ENCODE peak calls at places on chromosomes 16 and 17, in four cellular contexts. M is CD8-positive, alpha-beta T cell; R is CD4-positive, alpha-beta T cell; K is SK-N-SH. T is an unnamed sample.

GRCh38 chr16:28895609-28896008 is 17.3 kb downstream of the ATP2A1 start:
- DNase-seq in M (no peak), R (no peak), K (no peak), T (no peak)

GRCh38 chr17:8359769-8360168 is 16.7 kb downstream of the KRABD2 start:
- DNase-seq in R (no peak), M (no peak), K (no peak), T (no peak)

GRCh38 chr16:88387941-88388627 is 5.3 kb downstream of the ZNF469 start:
- DNase-seq in R (no peak), M (no peak), K (no peak), T (no peak)

GRCh38 chr16:49854227-49855203 is 1.4 kb downstream of the ZNF423 start:
- DNase-seq in M (no peak), R (no peak), K (peak; percentile 85), T (no peak)

GRCh38 chr17:47980516-47980915 is 9.6 kb downstream of the CDK5RAP3 start:
- DNase-seq in K (no peak), R (no peak), M (no peak), T (no peak)

GRCh38 chr16:17846030-17846429 is 375.3 kb upstream of the XYLT1 start:
- DNase-seq in M (no peak), R (no peak), K (no peak), T (no peak)

GRCh38 chr17:51653902-51654301 is 393.6 kb downstream of the UTP18 start:
- DNase-seq in M (no peak), R (no peak), K (peak; percentile 69), T (no peak)

GRCh38 chr16:56181401-56181800 is 9.9 kb upstream of the GNAO1 start:
- DNase-seq in R (no peak), M (no peak), K (no peak), T (no peak)

GRCh38 chr17:47192549-47192948 is 3.5 kb upstream of the CDC27 start:
- DNase-seq in K (no peak), M (no peak), R (no peak), T (no peak)

GRCh38 chr17:83199500-83200201 is 120.2 kb downstream of the METRNL start:
- DNase-seq in K (no peak), M (peak; percentile 46), R (no peak), T (no peak)

GRCh38 chr16:50747206-50747956 is 5.5 kb downstream of the CYLD start:
- DNase-seq in R (no peak), K (peak; percentile 30), M (no peak), T (peak; percentile 47)

GRCh38 chr17:65395924-65396323 is 165.5 kb downstream of the AXIN2 start:
- DNase-seq in K (no peak), R (no peak), M (no peak), T (no peak)

GRCh38 chr16:71421911-71422310 is 19.9 kb downstream of the TLE7 start:
- DNase-seq in R (no peak), M (peak; percentile 25), K (peak; percentile 36), T (peak; percentile 16)

GRCh38 chr16:22070361-22071351 is 21.7 kb upstream of the VWA3A start:
- DNase-seq in R (no peak), M (no peak), K (no peak), T (peak; percentile 63)

GRCh38 chr16:64982581-64982980 is 139.3 kb downstream of the CDH11 start:
- DNase-seq in R (no peak), M (no peak), K (no peak), T (no peak)

GRCh38 chr17:30334421-30334820 is 564 bp upstream of the TMIGD1 start:
- DNase-seq in K (no peak), R (no peak), M (no peak), T (no peak)

GRCh38 chr16:18800674-18801196 is 614 bp downstream of the ARL6IP1 start:
- DNase-seq in K (no peak), R (no peak), M (no peak), T (peak; percentile 29)

GRCh38 chr16:69176033-69176780 is 10.8 kb upstream of the SNTB2 start:
- DNase-seq in R (no peak), K (no peak), M (no peak), T (peak; percentile 63)

GRCh38 chr17:72587773-72588511 is 467.1 kb downstream of the SOX9 start:
- DNase-seq in K (no peak), R (no peak), M (no peak), T (peak; percentile 57)

GRCh38 chr16:28910046-28911031 is 14.7 kb downstream of the RABEP2 start:
- DNase-seq in M (no peak), K (no peak), R (no peak), T (no peak)

GRCh38 chr16:30901201-30902069 is 5.0 kb downstream of the CTF1 start:
- DNase-seq in R (no peak), M (no peak), K (no peak), T (no peak)

GRCh38 chr17:45414997-45415881 is 17.4 kb downstream of the ARHGAP27 start:
- DNase-seq in M (no peak), K (no peak), R (no peak), T (no peak)

GRCh38 chr16:14283786-14284185 is 212.7 kb downstream of the MRTFB start:
- DNase-seq in M (no peak), R (no peak), K (no peak), T (no peak)

GRCh38 chr16:69270831-69271230 is 40.3 kb upstream of the VPS4A start:
- DNase-seq in K (no peak), M (no peak), R (no peak), T (peak; percentile 25)

GRCh38 chr16:9068886-9069285 is 22.6 kb upstream of the HAPSTR1 start:
- DNase-seq in R (no peak), K (no peak), M (no peak), T (no peak)

GRCh38 chr16:75250089-75250808 is 1.2 kb downstream of the BCAR1 start:
- DNase-seq in R (no peak), M (no peak), K (no peak), T (no peak)

GRCh38 chr16:4454618-4455017 is 19.8 kb downstream of the NMRAL1 start:
- DNase-seq in K (no peak), R (no peak), M (no peak), T (peak; percentile 13)

GRCh38 chr17:31696184-31696602 is 162.9 kb downstream of the COPRS start:
- DNase-seq in M (no peak), R (no peak), K (peak; percentile 90), T (peak; percentile 95)

GRCh38 chr16:35134471-35134870 is 1675.1 kb downstream of the TP53TG3F start:
- DNase-seq in R (no peak), K (no peak), M (no peak), T (no peak)

GRCh38 chr16:68644715-68645493 is at the start of gene CDH3:
- DNase-seq in R (no peak), M (peak; percentile 20), K (peak; percentile 64), T (peak; percentile 48)

GRCh38 chr16:83744521-83744981 is 63.2 kb upstream of the HSBP1 start:
- DNase-seq in R (no peak), K (no peak), M (no peak), T (no peak)

GRCh38 chr17:50560185-50560824 is at the start of gene CACNA1G:
- DNase-seq in R (peak; percentile 81), M (peak; percentile 85), K (peak; percentile 99), T (peak; percentile 96)
- H3K27me3 ChIP-seq in R (peaks cover 66% of the 10 kb centered on the region), M (peaks cover 29% of the 10 kb centered on the region), K (peaks cover 31% of the 10 kb centered on the region), T (peaks cover 50% of the 10 kb centered on the region)

DNA sequence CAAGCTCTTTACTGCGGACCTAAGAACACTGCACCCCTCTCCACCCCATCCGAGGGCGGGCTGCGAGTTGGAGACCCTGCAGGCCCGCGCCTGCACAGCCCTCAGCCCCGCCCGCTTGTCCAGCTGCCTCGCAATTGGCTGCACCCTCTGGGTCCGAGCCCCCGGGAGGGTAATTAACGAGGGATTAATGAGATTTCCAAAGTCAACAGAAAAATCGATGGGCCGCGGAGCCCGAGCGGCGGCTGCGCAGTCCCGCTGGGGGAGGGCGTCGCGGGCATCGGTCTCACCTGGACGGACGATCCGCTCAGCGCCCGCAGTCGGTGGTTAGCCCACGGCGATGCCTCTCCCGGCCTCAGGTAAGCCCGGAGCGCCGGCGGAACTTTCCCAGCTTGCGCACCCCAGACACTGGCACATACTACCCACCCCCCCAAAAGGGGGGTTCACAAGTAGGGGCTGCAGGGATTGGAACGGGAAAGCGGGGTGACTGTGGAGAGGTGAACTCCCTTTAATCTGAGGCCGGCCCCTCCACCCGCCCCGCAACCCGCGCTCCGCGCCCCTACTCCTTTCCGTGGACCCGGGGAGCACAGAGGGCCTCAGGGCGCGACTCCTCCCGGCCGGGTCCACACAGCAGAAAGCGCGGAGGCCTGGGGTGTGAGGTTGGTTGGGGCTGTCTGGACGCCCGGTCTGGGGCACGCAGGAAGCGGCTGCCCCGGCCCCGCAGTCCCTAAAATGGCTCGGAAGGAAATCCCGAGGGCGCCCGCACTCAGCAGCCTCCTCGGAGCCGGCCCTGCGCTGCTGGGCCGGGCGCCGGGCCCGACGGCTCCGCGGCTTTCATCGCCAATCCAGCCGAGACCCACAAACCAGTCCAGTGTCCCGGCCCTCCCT is at the start of gene OTOP3:
- DNase-seq in R (no peak), K (peak; percentile 81), M (no peak), T (no peak)
- H3K27me3 ChIP-seq in R (peaks cover 58% of the 10 kb centered on the region), K (peaks cover 76% of the 10 kb centered on the region), M (peaks cover 5% of the 10 kb centered on the region), T (peaks cover 91% of the 10 kb centered on the region)

DNA sequence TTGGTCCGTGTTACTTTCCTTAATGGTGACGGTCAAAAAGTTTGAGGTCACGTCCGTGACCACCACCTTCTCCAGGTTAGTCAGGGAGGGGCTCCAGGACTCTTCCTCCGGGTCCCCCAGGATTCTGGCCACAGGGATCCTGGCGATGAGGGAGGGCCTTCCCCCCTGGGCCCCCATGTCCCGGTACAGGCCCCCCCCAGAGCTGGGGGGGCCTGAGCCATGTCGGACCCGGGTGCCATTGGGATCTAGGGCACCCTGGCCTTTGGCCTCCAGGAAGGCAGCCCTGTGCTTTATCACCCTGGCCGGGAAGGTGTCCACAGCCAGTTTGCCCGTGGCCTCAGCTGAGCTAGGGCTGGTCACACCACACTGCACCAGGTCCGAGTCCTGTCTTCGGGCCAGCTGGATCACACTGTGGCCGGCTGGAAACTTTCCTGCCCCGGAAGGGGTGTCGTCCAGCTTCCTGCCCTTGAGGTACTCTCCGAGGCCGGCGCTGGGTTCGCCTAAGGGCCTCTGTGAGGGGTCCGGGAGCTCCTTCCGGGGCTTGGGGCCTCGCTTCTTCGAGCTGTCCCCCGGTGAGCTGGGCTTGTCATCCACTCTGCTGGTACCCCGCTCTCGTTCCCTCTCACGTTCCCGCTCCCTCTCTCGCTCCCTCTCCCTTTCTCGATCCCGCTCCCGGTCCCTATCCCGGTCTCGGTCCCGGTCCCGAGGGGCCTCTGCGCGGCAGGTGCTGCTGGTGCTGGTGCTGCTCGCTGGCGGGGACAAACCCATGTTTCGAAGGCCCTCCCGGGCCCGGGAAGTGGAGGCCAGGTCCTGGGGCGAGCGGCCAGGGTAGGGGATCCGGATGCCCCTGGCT is 2.0 kb downstream of the CBX8 start:
- DNase-seq in M (no peak), R (no peak), K (no peak), T (no peak)
- H3K27me3 ChIP-seq in M (peaks cover 47% of the 10 kb centered on the region), R (peaks cover 50% of the 10 kb centered on the region), K (no peaks in the 10 kb centered on the region), T (peaks cover 79% of the 10 kb centered on the region)

GRCh38 chr16:66358231-66358630 is 8.3 kb upstream of the CDH5 start:
- DNase-seq in M (no peak), R (no peak), K (no peak), T (no peak)
- H3K27me3 ChIP-seq in M (no peaks in the 10 kb centered on the region), R (peaks cover 23% of the 10 kb centered on the region), K (peaks cover 8% of the 10 kb centered on the region), T (no peaks in the 10 kb centered on the region)

GRCh38 chr17:79407385-79407784 is 203.5 kb downstream of the RBFOX3 start:
- DNase-seq in R (no peak), K (no peak), M (no peak), T (no peak)
- H3K27me3 ChIP-seq in R (peaks cover 46% of the 10 kb centered on the region), K (peaks cover 56% of the 10 kb centered on the region), M (no peaks in the 10 kb centered on the region), T (peaks cover 39% of the 10 kb centered on the region)

GRCh38 chr16:23742761-23743160 is 12.1 kb upstream of the CHP2 start:
- DNase-seq in M (no peak), R (no peak), K (no peak), T (no peak)
- H3K27me3 ChIP-seq in M (no peaks in the 10 kb centered on the region), R (peaks cover 6% of the 10 kb centered on the region), K (peaks cover 19% of the 10 kb centered on the region), T (peaks cover 8% of the 10 kb centered on the region)